ENCODE peak calls at places on chromosomes 2 and 18, in ten cellular contexts. G is psoas muscle; L is stimulated activated CD8-positive, alpha-beta memory T cell treated with anti-CD3 and anti-CD28 coated beads, Interleukin-15, amount 100 ng/mL, for 4 hours; T is left colon; R is fibroblast of the conjunctiva; E is activated T-cell treated with anti-CD3 and anti-CD28 coated beads, Interleukin-2, amount 50 U/mL, for 72 hours; V is naive thymus-derived CD8-positive, alpha-beta T cell; N is adrenal gland; D is HT-29; O is effector CD4-positive, alpha-beta T cell. M is an unnamed sample.

GRCh38 chr2:35989523-35989922 is 366.1 kb upstream of the CRIM1 start:
- DNase-seq in G (no peak), L (no peak), T (no peak), R (no peak), E (no peak), V (no peak), N (no peak), D (peak; percentile 5), O (no peak), M (no peak)

GRCh38 chr2:165414187-165414586 is 55.3 kb upstream of the CSRNP3 start:
- DNase-seq in G (no peak), L (no peak), T (no peak), R (no peak), E (no peak), V (no peak), N (no peak), D (no peak), O (no peak), M (no peak)

GRCh38 chr2:66440692-66441091 is 5.8 kb downstream of the MEIS1 start:
- DNase-seq in G (no peak), L (no peak), T (no peak), R (no peak), E (no peak), V (no peak), N (peak; percentile 72), D (no peak), O (no peak), M (peak; percentile 62)

GRCh38 chr2:161250864-161251436 is 57.3 kb upstream of the PSMD14 start:
- DNase-seq in G (no peak), L (no peak), T (no peak), R (no peak), E (no peak), V (no peak), N (peak; percentile 15), D (peak; percentile 83), O (no peak), M (no peak)

GRCh38 chr2:218229239-218229638 is 12.2 kb downstream of the ARPC2 start:
- DNase-seq in G (no peak), L (no peak), T (peak; percentile 30), R (peak; percentile 26), E (peak; percentile 52), V (peak; percentile 34), N (peak; percentile 19), D (no peak), O (peak; percentile 38), M (no peak)

GRCh38 chr2:62874881-62875383 is 169.4 kb downstream of the EHBP1 start:
- DNase-seq in G (no peak), L (no peak), T (no peak), R (no peak), E (no peak), V (no peak), N (no peak), D (no peak), O (no peak), M (no peak)

GRCh38 chr2:147937744-147938349 is 82.7 kb downstream of the ORC4 start:
- DNase-seq in G (no peak), L (no peak), T (no peak), R (peak; percentile 9), E (no peak), V (no peak), N (no peak), D (peak; percentile 59), O (no peak), M (no peak)

GRCh38 chr18:50877545-50878265 is 1.2 kb upstream of the ME2 start:
- DNase-seq in G (no peak), L (no peak), T (peak; percentile 45), R (no peak), E (no peak), V (no peak), N (no peak), D (no peak), O (no peak), M (no peak)

GRCh38 chr2:20062615-20063545 is 11.5 kb upstream of the LAPTM4A start:
- DNase-seq in G (peak; percentile 56), L (no peak), T (no peak), R (peak; percentile 85), E (no peak), V (no peak), N (no peak), D (no peak), O (no peak), M (no peak)

GRCh38 chr18:26468931-26469340 is 79.4 kb downstream of the KCTD1 start:
- DNase-seq in G (no peak), L (no peak), T (no peak), R (no peak), E (peak; percentile 8), V (no peak), N (peak; percentile 14), D (peak; percentile 61), O (no peak), M (peak; percentile 86)

GRCh38 chr2:156719036-156719435 is 282.9 kb downstream of the GPD2 start:
- DNase-seq in G (no peak), L (no peak), T (no peak), R (no peak), E (no peak), V (no peak), N (no peak), D (no peak), O (no peak), M (no peak)

GRCh38 chr2:223930002-223930976 is 14.8 kb downstream of the WDFY1 start:
- DNase-seq in G (peak; percentile 56), L (no peak), T (peak; percentile 51), R (no peak), E (no peak), V (no peak), N (peak; percentile 77), D (peak; percentile 25), O (no peak), M (no peak)

GRCh38 chr2:12665334-12665733 is 51.4 kb upstream of the TRIB2 start:
- DNase-seq in G (no peak), L (no peak), T (no peak), R (no peak), E (no peak), V (no peak), N (no peak), D (peak; percentile 29), O (no peak), M (no peak)

GRCh38 chr2:64036343-64036742 is 17.1 kb upstream of the VPS54 start:
- DNase-seq in G (no peak), L (no peak), T (no peak), R (no peak), E (peak; percentile 37), V (peak; percentile 21), N (no peak), D (no peak), O (peak; percentile 18), M (no peak)

GRCh38 chr2:23286765-23287155 is 98.2 kb upstream of the KLHL29 start:
- DNase-seq in G (peak; percentile 70), L (no peak), T (peak; percentile 31), R (peak; percentile 35), E (no peak), V (no peak), N (peak; percentile 60), D (no peak), O (no peak), M (peak; percentile 78)

GRCh38 chr18:22176622-22177495 is 7.5 kb downstream of the GATA6 start:
- DNase-seq in G (no peak), L (no peak), T (no peak), R (no peak), E (no peak), V (no peak), N (peak; percentile 62), D (peak; percentile 59), O (no peak), M (no peak)

GRCh38 chr2:74206180-74206688 is 7.8 kb downstream of the MTHFD2 start:
- DNase-seq in G (no peak), L (peak; percentile 3), T (peak; percentile 53), R (no peak), E (peak; percentile 73), V (peak; percentile 35), N (peak; percentile 12), D (no peak), O (peak; percentile 4), M (peak; percentile 42)

GRCh38 chr2:101617188-101617587 is 80.3 kb upstream of the MAP4K4 start:
- DNase-seq in G (no peak), L (no peak), T (no peak), R (peak; percentile 35), E (no peak), V (no peak), N (no peak), D (no peak), O (no peak), M (peak; percentile 79)

GRCh38 chr2:29596584-29596983 is 324.8 kb downstream of the ALK start:
- DNase-seq in G (no peak), L (no peak), T (no peak), R (no peak), E (no peak), V (no peak), N (no peak), D (no peak), O (no peak), M (no peak)

GRCh38 chr2:240223631-240224030 is 83.2 kb upstream of the OTOS start:
- DNase-seq in G (no peak), L (no peak), T (no peak), R (no peak), E (no peak), V (no peak), N (no peak), D (no peak), O (no peak), M (no peak)

GRCh38 chr2:140658766-140659165 is 1472.0 kb downstream of the LRP1B start:
- DNase-seq in G (no peak), L (no peak), T (no peak), R (no peak), E (no peak), V (no peak), N (no peak), D (no peak), O (no peak), M (no peak)

GRCh38 chr2:237223208-237223861 is 137.6 kb downstream of the COPS8 start:
- DNase-seq in G (peak; percentile 64), L (no peak), T (no peak), R (peak; percentile 96), E (no peak), V (no peak), N (no peak), D (peak; percentile 5), O (no peak), M (no peak)

GRCh38 chr18:6222271-6222670 is 192.4 kb downstream of the L3MBTL4 start:
- DNase-seq in G (no peak), L (no peak), T (no peak), R (no peak), E (no peak), V (no peak), N (no peak), D (no peak), O (no peak), M (no peak)

GRCh38 chr2:168246483-168247340 is 683 bp downstream of the STK39 start:
- DNase-seq in G (peak; percentile 66), L (peak; percentile 57), T (peak; percentile 73), R (peak; percentile 26), E (peak; percentile 83), V (peak; percentile 79), N (peak; percentile 75), D (no peak), O (peak; percentile 81), M (peak; percentile 76)

GRCh38 chr2:217414429-217414828 is 554.6 kb upstream of the TNP1 start:
- DNase-seq in G (no peak), L (no peak), T (no peak), R (no peak), E (no peak), V (no peak), N (no peak), D (no peak), O (no peak), M (no peak)

GRCh38 chr2:54569745-54570296 is 113.7 kb downstream of the SPTBN1 start:
- DNase-seq in G (no peak), L (no peak), T (peak; percentile 77), R (no peak), E (no peak), V (no peak), N (peak; percentile 45), D (no peak), O (no peak), M (peak; percentile 47)